ENCODE peak calls at places on chromosomes 3 and 15, in nine cellular contexts. N, T, B, P, L, D, X, Y and R are unnamed samples. For H3K36me3 and H3K27me3, the result is how much of the 10 kb centered on the place peaks cover.

GRCh38 chr3:169541528-169541927 is 122.0 kb downstream of the MECOM start:
- DNase-seq in N (peak), T (no peak), B (no peak), P (no peak), L (peak), D (no peak), X (no peak), Y (no peak), R (no peak)

GRCh38 chr3:161291191-161291901 is 70.2 kb downstream of the NMD3 start:
- DNase-seq in N (no peak), T (no peak), B (no peak), P (no peak), L (no peak), D (no peak), X (no peak), Y (no peak), R (no peak)

GRCh38 chr15:92384391-92384790 is 9.3 kb upstream of the ST8SIA2 start:
- DNase-seq in N (no peak), T (no peak), B (no peak), P (no peak), L (no peak), D (no peak), X (no peak), Y (no peak), R (no peak)

GRCh38 chr15:31842532-31843195 is 187.7 kb upstream of the CHRNA7 start:
- DNase-seq in N (no peak), T (no peak), B (no peak), P (no peak), L (no peak), D (no peak), X (no peak), Y (no peak), R (no peak)

GRCh38 chr3:113844622-113845222 is 6.1 kb downstream of the GRAMD1C start:
- DNase-seq in N (peak), T (peak), B (no peak), P (peak), L (no peak), D (no peak), X (no peak), Y (no peak), R (peak)

GRCh38 chr3:53113293-53114010 is 16.8 kb downstream of the RFT1 start:
- DNase-seq in N (no peak), T (no peak), B (no peak), P (peak), L (peak), D (peak), X (no peak), Y (peak), R (no peak)

GRCh38 chr3:196902296-196902695 is 34.6 kb downstream of the SENP5 start:
- DNase-seq in N (no peak), T (no peak), B (no peak), P (no peak), L (no peak), D (no peak), X (no peak), Y (no peak), R (no peak)

GRCh38 chr3:188229177-188229576 is 75.2 kb downstream of the LPP start:
- DNase-seq in N (no peak), T (no peak), B (no peak), P (no peak), L (no peak), D (no peak), X (no peak), Y (no peak), R (no peak)

GRCh38 chr15:25739687-25740121 is 123.4 kb downstream of the ATP10A start:
- DNase-seq in N (peak), T (peak), B (peak), P (peak), L (no peak), D (no peak), X (no peak), Y (no peak), R (peak)

GRCh38 chr3:21407743-21408142 is 343.3 kb downstream of the ZNF385D start:
- DNase-seq in N (no peak), T (no peak), B (no peak), P (no peak), L (no peak), D (no peak), X (no peak), Y (no peak), R (no peak)

GRCh38 chr3:46576899-46577298 is 10.8 kb upstream of the LRRC2 start:
- DNase-seq in N (peak), T (no peak), B (no peak), P (no peak), L (no peak), D (no peak), X (no peak), Y (no peak), R (peak)

GRCh38 chr3:189355481-189356201 is 183.9 kb downstream of the TPRG1 start:
- DNase-seq in N (no peak), T (peak), B (peak), P (peak), L (no peak), D (no peak), X (no peak), Y (no peak), R (peak)

GRCh38 chr3:8776406-8776805 is 7.0 kb upstream of the OXTR start:
- DNase-seq in N (no peak), T (no peak), B (no peak), P (no peak), L (no peak), D (no peak), X (no peak), Y (no peak), R (no peak)

GRCh38 chr3:13376091-13376490 is 44.0 kb downstream of the NUP210 start:
- DNase-seq in N (no peak), T (no peak), B (no peak), P (no peak), L (no peak), D (no peak), X (no peak), Y (no peak), R (no peak)
- H3K36me3 ChIP-seq in N (under half), T (half or more), B (under half), P (under half), L (under half), D (under half), X (half or more), Y (half or more), R (under half)

DNA sequence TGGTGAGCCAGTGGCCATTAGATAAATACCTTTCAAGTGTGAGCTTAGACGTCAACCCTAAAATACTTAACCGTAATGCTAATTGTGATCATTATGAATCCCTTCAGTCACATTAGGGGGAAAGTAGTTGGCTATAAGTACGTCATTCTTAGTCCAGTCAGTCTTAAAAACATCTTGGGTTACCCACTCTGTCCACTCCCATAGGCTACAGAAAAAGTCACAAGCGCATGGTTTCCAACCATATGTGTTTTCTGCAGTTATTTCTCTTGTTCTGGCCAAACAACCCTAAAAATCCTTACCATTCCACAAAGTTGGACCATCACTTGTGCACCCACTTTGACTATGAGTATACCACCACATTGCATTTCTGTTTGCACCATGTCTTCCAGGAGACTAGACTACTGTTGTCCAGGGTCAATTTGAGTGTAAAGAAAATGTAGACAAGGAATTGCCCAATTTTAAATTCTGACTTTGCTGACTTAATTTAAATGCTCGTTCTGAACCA is 3.3 kb downstream of the RPL15 start:
- DNase-seq in N (no peak), T (no peak), B (no peak), P (no peak), L (no peak), D (no peak), X (no peak), Y (no peak), R (no peak)
- H3K4me3 ChIP-seq in N (no peak), T (no peak), B (no peak), P (no peak), L (no peak), D (no peak), X (no peak), Y (peak), R (no peak)

GRCh38 chr15:52785672-52786406 is 4.3 kb downstream of the ONECUT1 start:
- DNase-seq in N (no peak), T (no peak), B (no peak), P (no peak), L (no peak), D (no peak), X (no peak), Y (no peak), R (peak)

GRCh38 chr15:52786436-52787122 is 3.6 kb downstream of the ONECUT1 start:
- DNase-seq in N (no peak), T (no peak), B (no peak), P (no peak), L (no peak), D (no peak), X (no peak), Y (no peak), R (peak)

GRCh38 chr15:52783191-52783829 is 6.8 kb downstream of the ONECUT1 start:
- DNase-seq in N (peak), T (no peak), B (no peak), P (no peak), L (no peak), D (no peak), X (no peak), Y (no peak), R (peak)

GRCh38 chr15:52783929-52784798 is 6.0 kb downstream of the ONECUT1 start:
- DNase-seq in N (peak), T (no peak), B (no peak), P (no peak), L (no peak), D (no peak), X (no peak), Y (no peak), R (peak)

DNA sequence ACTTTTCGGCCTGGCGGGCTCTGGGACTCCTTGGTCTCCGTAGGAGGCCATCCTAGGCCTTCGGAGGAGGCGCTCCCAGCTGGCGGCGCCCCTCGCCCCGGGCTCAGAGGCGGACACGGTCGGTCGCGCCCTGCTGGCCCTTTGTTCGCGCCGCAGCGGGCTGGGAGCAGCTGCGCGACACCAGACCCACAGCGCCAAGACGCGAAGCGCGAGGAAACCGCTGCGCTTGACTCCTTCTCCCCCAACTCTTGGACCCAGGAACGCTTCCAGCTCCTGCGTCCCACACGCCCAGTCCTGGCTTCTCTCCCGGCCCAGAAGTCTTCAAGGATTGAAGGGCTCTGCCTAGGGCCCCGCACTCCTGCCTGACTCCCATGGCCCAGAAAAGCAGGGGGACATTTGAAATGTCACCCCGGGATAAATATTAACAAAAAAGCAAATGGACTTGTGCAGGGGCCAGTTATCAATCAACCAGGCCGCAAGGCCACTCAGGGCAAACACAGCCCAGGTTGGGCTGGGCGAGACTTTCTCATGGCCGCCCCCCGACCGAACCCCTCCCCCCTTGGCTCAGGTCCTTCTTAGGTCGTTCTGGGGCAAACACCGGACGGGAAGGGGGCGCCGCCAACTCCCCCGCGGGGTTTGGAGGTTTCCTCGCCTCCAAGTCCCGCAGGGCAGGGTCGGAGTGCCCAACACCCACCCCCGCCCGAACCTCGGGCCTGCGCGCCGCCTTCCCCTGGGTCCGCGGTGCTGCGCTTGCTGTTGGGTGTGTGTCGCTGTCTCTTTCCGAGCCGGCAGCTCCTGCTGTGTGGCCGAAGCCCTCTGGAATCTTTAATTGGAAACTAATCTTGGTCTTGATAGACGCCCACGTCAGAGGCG is 5.1 kb downstream of the ONECUT1 start:
- DNase-seq in N (no peak), T (no peak), B (no peak), P (no peak), L (no peak), D (no peak), X (peak), Y (no peak), R (peak)
- H3K27me3 ChIP-seq in N (half or more), T (under half), B (under half), P (half or more), L (half or more), D (half or more), X (half or more), Y (half or more), R (half or more)

DNA sequence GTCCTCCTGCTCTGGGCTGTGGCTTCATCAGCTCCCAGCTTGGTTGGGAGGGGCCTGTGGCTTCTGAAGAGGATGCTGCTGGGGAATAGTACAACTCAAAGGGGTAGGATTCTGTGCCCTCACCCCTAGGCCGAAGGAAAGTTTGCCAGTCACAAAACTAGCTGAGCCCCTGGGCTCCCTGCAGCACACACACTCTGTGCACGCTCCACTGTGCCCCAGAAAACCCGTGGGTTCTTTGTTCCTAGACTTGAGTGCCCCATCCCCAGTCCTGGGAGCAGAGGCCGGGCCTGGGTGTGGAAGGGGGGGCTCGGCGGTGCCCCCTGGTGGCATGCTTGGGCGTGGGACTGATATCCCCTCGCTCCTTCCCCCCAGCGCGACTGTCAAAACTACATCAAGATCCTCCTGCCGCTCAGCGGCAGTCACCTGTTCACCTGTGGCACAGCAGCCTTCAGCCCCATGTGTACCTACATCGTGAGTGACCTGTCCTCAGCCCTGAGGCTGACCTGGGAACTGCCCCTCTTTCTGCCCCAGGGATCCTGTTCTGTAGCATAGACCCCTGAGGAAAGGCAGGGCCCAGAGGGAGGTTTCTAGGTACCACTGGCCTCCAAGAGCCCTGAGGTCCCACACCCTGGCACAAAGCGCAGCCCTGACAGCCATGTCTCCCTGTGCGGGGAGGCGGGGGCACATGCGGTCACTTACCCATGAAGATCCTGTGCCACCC is 14.2 kb downstream of the CIB1 start:
- DNase-seq in N (peak), T (peak), B (peak), P (no peak), L (no peak), D (no peak), X (peak), Y (peak), R (peak)
- H3K36me3 ChIP-seq in N (under half), T (under half), B (under half), P (under half), L (under half), D (under half), X (half or more), Y (under half), R (under half)

GRCh38 chr15:40845036-40845435 is 1.2 kb downstream of the SPINT1 start:
- DNase-seq in N (no peak), T (no peak), B (no peak), P (no peak), L (no peak), D (no peak), X (no peak), Y (no peak), R (no peak)
- H3K4me3 ChIP-seq in N (peak), T (no peak), B (peak), P (no peak), L (peak), D (peak), X (peak), Y (peak), R (peak)

DNA sequence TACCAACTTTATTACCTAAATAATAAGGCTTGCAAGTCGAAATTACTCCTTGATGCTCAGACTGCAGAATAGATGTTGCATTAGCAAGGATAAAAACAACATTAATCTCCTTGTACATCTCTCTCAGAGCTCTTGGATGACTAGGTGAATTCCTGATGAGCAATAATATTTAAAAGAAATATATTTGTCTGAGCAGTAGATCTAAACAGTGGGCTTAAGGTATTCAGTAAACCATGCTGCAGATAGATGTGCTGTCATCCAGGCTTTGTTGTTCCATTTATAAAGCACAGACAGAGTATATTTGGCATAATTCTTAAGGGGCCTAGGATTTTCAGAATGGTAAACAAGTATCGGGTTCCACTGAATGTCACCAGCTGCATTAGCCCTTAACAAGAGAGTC is 257.1 kb downstream of the TUSC7 start:
- DNase-seq in N (no peak), T (no peak), B (no peak), P (no peak), L (no peak), D (no peak), X (no peak), Y (no peak), R (no peak)
- H3K27me3 ChIP-seq in N (under half), T (under half), B (under half), P (under half), L (under half), D (under half), X (under half), Y (under half), R (under half)

DNA sequence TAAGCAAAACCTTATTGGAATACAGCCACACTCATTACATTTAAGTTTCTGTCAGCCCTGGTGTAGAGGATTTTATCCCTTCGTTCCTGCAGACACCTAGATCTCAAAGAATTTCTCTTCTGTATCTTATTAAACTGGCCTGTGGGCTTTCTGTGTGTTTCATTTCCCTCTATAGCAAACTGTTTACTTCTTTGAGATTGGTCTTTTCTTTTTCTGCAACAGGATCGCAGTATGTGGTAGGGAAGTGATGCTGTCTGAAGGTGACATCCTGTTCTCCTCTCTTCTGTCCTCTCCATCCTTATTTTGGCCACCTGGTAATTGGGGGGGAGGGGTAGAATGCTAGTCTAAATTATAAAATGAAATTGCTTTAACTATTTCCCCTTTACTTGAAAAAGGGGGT is 25.5 kb downstream of the ATP1B3 start:
- DNase-seq in N (no peak), T (no peak), B (no peak), P (no peak), L (no peak), D (no peak), X (no peak), Y (no peak), R (no peak)
- H3K36me3 ChIP-seq in N (under half), T (under half), B (half or more), P (under half), L (under half), D (under half), X (under half), Y (under half), R (under half)

DNA sequence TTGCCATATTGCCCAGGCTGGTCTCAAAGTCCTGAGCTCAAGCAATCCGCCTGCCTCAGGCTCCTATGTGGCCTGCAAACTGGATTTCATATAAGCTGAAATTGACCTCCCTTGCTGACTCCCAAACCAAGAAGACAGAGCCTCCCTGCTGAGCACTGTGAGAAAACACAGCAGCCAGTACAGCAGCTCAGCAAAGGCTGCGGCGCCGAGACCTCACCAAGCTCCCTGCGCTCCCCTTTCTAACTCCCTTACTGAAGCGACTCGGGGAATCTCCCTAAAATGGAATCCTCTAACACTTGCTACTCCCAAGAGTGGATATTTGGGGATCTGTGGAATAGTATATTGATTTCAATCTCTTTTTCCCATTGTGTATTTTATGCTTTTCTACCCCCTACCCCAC is 34.6 kb downstream of the MUC20 start:
- DNase-seq in N (no peak), T (no peak), B (no peak), P (no peak), L (no peak), D (no peak), X (no peak), Y (no peak), R (peak)
- H3K4me3 ChIP-seq in N (no peak), T (no peak), B (no peak), P (no peak), L (no peak), D (no peak), X (no peak), Y (no peak), R (no peak)

GRCh38 chr3:138938877-138939562 is 7.9 kb downstream of the FOXL2 start:
- DNase-seq in N (no peak), T (no peak), B (no peak), P (no peak), L (no peak), D (peak), X (no peak), Y (no peak), R (no peak)
- H3K27me3 ChIP-seq in N (half or more), T (half or more), B (half or more), P (half or more), L (half or more), D (half or more), X (half or more), Y (half or more), R (half or more)